ENCODE peak calls at places on chromosomes 11 and 22, in four cellular contexts. One of them, this sample, is unnamed.

GRCh38 chr11:74697722-74698121 is 33.5 kb downstream of the CHRDL2 start:
- DNase-seq in GM23248: no peak
- DNase-seq in mammary epithelial cell: no peak
- DNase-seq in NCI-H774: no peak
- DNase-seq in this sample: no peak

GRCh38 chr22:31556627-31557203 is 60.4 kb downstream of the SFI1 start:
- DNase-seq in GM23248: peak; percentile 61
- DNase-seq in mammary epithelial cell: peak; percentile 11
- DNase-seq in NCI-H774: no peak
- DNase-seq in this sample: peak; percentile 36

GRCh38 chr11:104490182-104490581 is 326.2 kb upstream of the PDGFD start:
- DNase-seq in GM23248: no peak
- DNase-seq in mammary epithelial cell: no peak
- DNase-seq in NCI-H774: no peak
- DNase-seq in this sample: no peak

GRCh38 chr11:17611049-17611448 is 64.0 kb downstream of the OTOG start:
- DNase-seq in GM23248: no peak
- DNase-seq in mammary epithelial cell: no peak
- DNase-seq in NCI-H774: no peak
- DNase-seq in this sample: no peak

GRCh38 chr11:44307340-44308099 is 2.4 kb downstream of the ALX4 start:
- DNase-seq in GM23248: no peak
- DNase-seq in mammary epithelial cell: no peak
- DNase-seq in NCI-H774: no peak
- DNase-seq in this sample: no peak

GRCh38 chr11:128458316-128458715 is 129.0 kb downstream of the ETS1 start:
- DNase-seq in GM23248: peak; percentile 81
- DNase-seq in mammary epithelial cell: peak; percentile 78
- DNase-seq in NCI-H774: no peak
- DNase-seq in this sample: peak; percentile 72

GRCh38 chr11:111698852-111699559 is 67.2 kb downstream of the PPP2R1B start:
- DNase-seq in GM23248: peak; percentile 69
- DNase-seq in mammary epithelial cell: no peak
- DNase-seq in NCI-H774: no peak
- DNase-seq in this sample: no peak

GRCh38 chr11:61654397-61654829 is 25.8 kb upstream of the DAGLA start:
- DNase-seq in GM23248: no peak
- DNase-seq in mammary epithelial cell: no peak
- DNase-seq in NCI-H774: no peak
- DNase-seq in this sample: no peak

GRCh38 chr11:129190087-129190486 is 2.0 kb downstream of the ARHGAP32 start:
- DNase-seq in GM23248: peak; percentile 48
- DNase-seq in mammary epithelial cell: peak; percentile 39
- DNase-seq in NCI-H774: no peak
- DNase-seq in this sample: peak; percentile 77

GRCh38 chr11:1877211-1878133 is 14.2 kb downstream of the PRR33 start:
- DNase-seq in GM23248: peak; percentile 33
- DNase-seq in mammary epithelial cell: no peak
- DNase-seq in NCI-H774: no peak
- DNase-seq in this sample: peak; percentile 48

GRCh38 chr22:25334091-25334490 is 114.7 kb downstream of the CRYBB2 start:
- DNase-seq in GM23248: peak; percentile 55
- DNase-seq in mammary epithelial cell: peak; percentile 21
- DNase-seq in NCI-H774: no peak
- DNase-seq in this sample: peak; percentile 33

GRCh38 chr11:64566915-64567882 is 23.8 kb upstream of the SLC22A12 start:
- DNase-seq in GM23248: no peak
- DNase-seq in mammary epithelial cell: no peak
- DNase-seq in NCI-H774: no peak
- DNase-seq in this sample: no peak

GRCh38 chr11:130555251-130555841 is 106.9 kb downstream of the ADAMTS15 start:
- DNase-seq in GM23248: peak; percentile 55
- DNase-seq in mammary epithelial cell: no peak
- DNase-seq in NCI-H774: no peak
- DNase-seq in this sample: no peak

GRCh38 chr11:108403072-108403471 is 64.3 kb downstream of the C11orf65 start:
- DNase-seq in GM23248: no peak
- DNase-seq in mammary epithelial cell: no peak
- DNase-seq in NCI-H774: no peak
- DNase-seq in this sample: peak; percentile 10

GRCh38 chr11:6443269-6444003 is 2.6 kb upstream of the HPX start:
- DNase-seq in GM23248: peak; percentile 78
- DNase-seq in mammary epithelial cell: peak; percentile 27
- DNase-seq in NCI-H774: no peak
- DNase-seq in this sample: peak; percentile 61

GRCh38 chr11:45919806-45920530 is 2.3 kb upstream of the PEX16 start:
- DNase-seq in GM23248: no peak
- DNase-seq in mammary epithelial cell: no peak
- DNase-seq in NCI-H774: no peak
- DNase-seq in this sample: no peak

GRCh38 chr22:24506802-24507438 is 11.8 kb downstream of the UPB1 start:
- DNase-seq in GM23248: peak; percentile 52
- DNase-seq in mammary epithelial cell: no peak
- DNase-seq in NCI-H774: peak; percentile 70
- DNase-seq in this sample: peak; percentile 66

GRCh38 chr22:17867160-17867785 is 93.0 kb upstream of the BID start:
- DNase-seq in GM23248: no peak
- DNase-seq in mammary epithelial cell: no peak
- DNase-seq in NCI-H774: no peak
- DNase-seq in this sample: no peak

This sample was measured in epithelial cell of esophagus.